ENCODE peak calls at places on chromosome 22, in eight cellular contexts. S is CD8-positive, alpha-beta memory T cell; A is Peyer's patch; T is uterus; I is brain microvascular endothelial cell; P is HCT116; G is stomach; U is Caco-2. Q is an unnamed sample.

GRCh38 chr22:48151641-48152040 is 1389.2 kb downstream of the TBC1D22A start:
- DNase-seq in I (no peak), S (no peak), U (no peak), T (no peak), G (no peak), A (no peak), P (no peak), Q (no peak)

GRCh38 chr22:49561338-49561737 is 266.3 kb downstream of the BRD1 start:
- DNase-seq in A (no peak), T (no peak), G (peak; percentile 3), P (no peak), U (no peak), S (no peak), I (no peak), Q (peak; percentile 15)

GRCh38 chr22:29581799-29582198 is 886 bp upstream of the NIPSNAP1 start:
- DNase-seq in A (peak; percentile 55), I (no peak), P (no peak), S (no peak), T (no peak), U (peak; percentile 69), G (peak; percentile 56), Q (no peak)

GRCh38 chr22:20427945-20428417 is 9.6 kb downstream of the SCARF2 start:
- DNase-seq in P (no peak), T (no peak), U (no peak), I (no peak), A (no peak), G (no peak), S (no peak), Q (peak; percentile 31)

GRCh38 chr22:50473855-50474671 is 772 bp downstream of the SBF1 start:
- DNase-seq in A (no peak), T (no peak), P (no peak), G (peak; percentile 49), S (peak; percentile 25), I (peak; percentile 55), U (peak; percentile 42), Q (no peak)

GRCh38 chr22:31321421-31321820 is 24.7 kb downstream of the PATZ1 start:
- DNase-seq in U (no peak), S (no peak), P (no peak), I (no peak), A (no peak), G (no peak), T (no peak), Q (peak; percentile 41)

GRCh38 chr22:28430656-28431055 is 249.0 kb downstream of the TTC28 start:
- DNase-seq in T (no peak), U (no peak), S (no peak), I (no peak), A (no peak), P (no peak), G (no peak), Q (no peak)

GRCh38 chr22:50730941-50731661 is 6.9 kb upstream of the ACR start:
- DNase-seq in U (no peak), G (no peak), I (no peak), A (peak; percentile 41), P (no peak), T (peak; percentile 14), S (no peak), Q (peak; percentile 37)

GRCh38 chr22:18110944-18111758 is 542 bp downstream of the TUBA8 start:
- DNase-seq in U (no peak), A (no peak), G (no peak), T (no peak), I (no peak), S (no peak), P (no peak), Q (no peak)

GRCh38 chr22:50191041-50191740 is 5.5 kb downstream of the TRABD start:
- DNase-seq in T (no peak), S (peak; percentile 72), G (peak; percentile 61), P (no peak), I (no peak), U (no peak), A (peak; percentile 95), Q (peak; percentile 91)

GRCh38 chr22:31206896-31207687 is 5.0 kb upstream of the LIMK2 start:
- DNase-seq in I (no peak), T (no peak), S (no peak), G (peak; percentile 83), A (peak; percentile 68), P (no peak), U (peak; percentile 81), Q (peak; percentile 87)

GRCh38 chr22:49208768-49209252 is 618.9 kb downstream of the BRD1 start:
- DNase-seq in S (no peak), T (peak; percentile 2), U (no peak), I (no peak), G (peak; percentile 9), A (peak; percentile 18), P (no peak), Q (no peak)

GRCh38 chr22:22810018-22810427 is 77.6 kb upstream of the IGLL5 start:
- DNase-seq in U (peak; percentile 79), I (no peak), A (peak; percentile 78), P (peak; percentile 36), S (peak; percentile 77), G (peak; percentile 51), T (no peak), Q (no peak)

GRCh38 chr22:25085930-25086901 is 113.4 kb upstream of the CRYBB3 start:
- DNase-seq in S (no peak), T (peak; percentile 29), P (no peak), A (peak; percentile 47), U (peak; percentile 34), G (no peak), I (no peak), Q (no peak)

GRCh38 chr22:19869497-19870152 is 15.0 kb upstream of the GNB1L start:
- DNase-seq in T (no peak), G (no peak), P (no peak), A (peak; percentile 38), I (no peak), S (no peak), U (no peak), Q (peak; percentile 51)

GRCh38 chr22:50581950-50582561 is 593 bp downstream of the CHKB start:
- DNase-seq in I (no peak), P (no peak), U (no peak), T (no peak), G (no peak), S (peak; percentile 13), A (peak; percentile 68), Q (no peak)

GRCh38 chr22:32765117-32765618 is 36.3 kb upstream of the TIMP3 start:
- DNase-seq in G (no peak), U (no peak), S (no peak), I (no peak), P (no peak), T (no peak), A (no peak), Q (no peak)

GRCh38 chr22:48275412-48275811 is 1513.0 kb downstream of the TBC1D22A start:
- DNase-seq in A (no peak), G (no peak), S (no peak), P (no peak), T (no peak), U (no peak), I (no peak), Q (no peak)

GRCh38 chr22:42443240-42444059 is 11.2 kb upstream of the NFAM1 start:
- DNase-seq in P (no peak), S (no peak), T (no peak), A (no peak), G (no peak), U (no peak), I (no peak), Q (no peak)
- H3K4me3 ChIP-seq in P (peak overlapping the region; percentile 49), S (peak overlapping the region; percentile 87), T (no peak overlapping the region), A (peak overlapping the region; percentile 46), G (peak overlapping the region; percentile 44), U (no peak overlapping the region), I (peak overlapping the region; percentile 44), Q (peak overlapping the region; percentile 32)

GRCh38 chr22:39315389-39315788 is 4.0 kb downstream of the RPL3 start:
- DNase-seq in A (no peak), S (no peak), U (no peak), I (no peak), T (no peak), P (no peak), G (no peak), Q (no peak)

GRCh38 chr22:39318507-39319283 is 728 bp downstream of the RPL3 start:
- DNase-seq in I (peak; percentile 33), U (no peak), T (no peak), S (peak; percentile 30), G (no peak), P (no peak), A (peak; percentile 68), Q (no peak)

GRCh38 chr22:39317756-39318506 is 1.5 kb downstream of the RPL3 start:
- DNase-seq in T (no peak), U (no peak), I (peak; percentile 27), S (no peak), G (no peak), A (no peak), P (no peak), Q (no peak)

GRCh38 chr22:39317084-39317755 is 2.2 kb downstream of the RPL3 start:
- DNase-seq in P (no peak), A (peak; percentile 74), I (no peak), S (no peak), U (no peak), T (no peak), G (no peak), Q (no peak)

GRCh38 chr22:39316440-39317083 is 2.9 kb downstream of the RPL3 start:
- DNase-seq in A (peak; percentile 84), S (peak; percentile 65), G (peak; percentile 79), T (peak; percentile 75), U (peak; percentile 70), P (peak; percentile 60), I (peak; percentile 79), Q (peak; percentile 77)
- H3K4me3 ChIP-seq in A (peak overlapping the region; percentile 20), S (peak overlapping the region; percentile 22), G (peak overlapping the region; percentile 86), T (no peak overlapping the region), U (no peak overlapping the region), P (peak overlapping the region; percentile 86), I (peak overlapping the region; percentile 93), Q (no peak overlapping the region)

DNA sequence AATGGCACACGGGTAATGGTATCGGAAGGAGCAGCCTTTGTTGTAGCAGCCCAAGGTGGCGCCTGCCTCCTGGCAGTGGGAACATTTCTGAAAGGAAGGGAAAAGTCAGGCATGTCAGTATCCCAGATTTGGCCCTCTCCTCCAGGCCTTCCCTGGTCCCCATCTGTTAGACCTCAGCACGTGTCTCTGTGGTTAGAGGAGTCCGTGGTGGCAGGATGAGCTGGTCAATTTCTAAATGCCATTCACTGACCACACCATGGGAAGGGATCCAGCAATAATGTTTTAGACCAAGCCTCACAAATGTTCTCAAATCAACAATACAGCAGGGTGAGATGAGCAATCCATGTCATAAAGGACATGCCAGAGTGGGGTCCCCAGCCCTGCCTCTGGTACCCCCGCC is 49.0 kb upstream of the CYP2D6 start:
- DNase-seq in A (peak; percentile 22), T (no peak), G (no peak), U (no peak), P (no peak), I (peak; percentile 51), S (no peak), Q (no peak)
- H3K4me3 ChIP-seq in A (no peak overlapping the region), T (no peak overlapping the region), G (no peak overlapping the region), U (no peak overlapping the region), P (no peak overlapping the region), I (no peak overlapping the region), S (no peak overlapping the region), Q (no peak overlapping the region)

DNA sequence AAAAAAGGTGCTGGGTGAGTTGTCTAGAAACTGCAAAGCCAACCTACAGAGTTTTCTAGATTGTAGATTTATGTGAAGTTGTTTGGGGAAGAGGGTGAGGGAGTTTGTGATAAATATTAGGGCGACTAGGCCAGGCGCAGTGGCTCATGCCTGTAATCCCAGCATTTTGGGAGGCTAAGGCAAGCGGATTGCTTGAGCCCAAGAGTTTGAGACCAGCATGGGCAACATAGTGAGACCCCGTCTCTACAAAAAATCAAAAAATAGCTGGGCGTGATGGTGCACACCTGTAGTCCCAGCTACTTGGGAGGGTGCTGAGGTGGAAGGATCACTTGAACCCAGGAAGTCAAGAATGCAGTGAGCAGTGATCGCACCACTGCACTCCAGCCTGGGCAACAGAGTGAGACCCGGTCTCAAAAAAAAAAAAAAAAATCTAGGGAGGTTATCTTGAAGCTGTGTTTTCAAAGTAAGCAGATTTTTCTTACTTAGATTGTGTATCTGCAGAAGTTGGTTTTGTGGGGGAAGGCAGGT is 844 bp downstream of the APOL6 start:
- DNase-seq in I (no peak), G (no peak), A (no peak), U (no peak), S (no peak), P (no peak), T (no peak), Q (no peak)
- H3K4me3 ChIP-seq in I (no peak overlapping the region), G (peak overlapping the region; percentile 85), A (peak overlapping the region; percentile 70), U (peak overlapping the region; percentile 43), S (peak overlapping the region; percentile 98), P (no peak overlapping the region), T (peak overlapping the region; percentile 69), Q (peak overlapping the region; percentile 44)